ENCODE peak calls at places on chromosomes 7 and 10, in six cellular contexts. C is H1, F is IMR-90, U is mesenchymal stem cell, I is neuronal stem cell, K is trophoblast cell. S is an unnamed sample. For H3K27me3, the result is how much of the 10 kb centered on the place peaks cover.

GRCh38 chr10:44520651-44521050 is 135.8 kb upstream of the CXCL12 start:
- DNase-seq in F (peak), K (no peak), I (no peak), U (no peak), C (no peak), S (no peak)

GRCh38 chr10:131211556-131211955 is 100.0 kb downstream of the TCERG1L start:
- DNase-seq in U (no peak), K (no peak), C (no peak), I (no peak), F (no peak), S (peak)

GRCh38 chr7:7607010-7607409 is 33.5 kb upstream of the UMAD1 start:
- DNase-seq in I (no peak), F (no peak), U (no peak), K (no peak), C (no peak), S (no peak)

GRCh38 chr10:100419911-100420449 is 42.8 kb upstream of the WNT8B start:
- DNase-seq in C (no peak), U (no peak), F (no peak), I (no peak), K (no peak), S (no peak)

GRCh38 chr10:35413985-35414861 is 77.9 kb downstream of the CCNY start:
- DNase-seq in F (peak), K (no peak), I (no peak), C (no peak), U (no peak), S (no peak)

GRCh38 chr7:120665068-120665467 is 192.9 kb downstream of the TSPAN12 start:
- DNase-seq in U (no peak), I (no peak), C (no peak), K (no peak), F (no peak), S (no peak)

GRCh38 chr10:97805096-97805879 is 33.5 kb upstream of the SFRP5 start:
- DNase-seq in F (no peak), U (no peak), K (no peak), I (no peak), C (no peak), S (no peak)

GRCh38 chr7:278081-278480 is 11.9 kb upstream of the FOXL3 start:
- DNase-seq in F (no peak), K (no peak), U (no peak), C (no peak), I (no peak), S (no peak)

GRCh38 chr10:18238875-18239485 is 98.8 kb downstream of the CACNB2 start:
- DNase-seq in F (peak), U (peak), I (no peak), K (no peak), C (no peak), S (no peak)

GRCh38 chr7:5429857-5430611 is 6.4 kb upstream of the TNRC18 start:
- DNase-seq in F (peak), C (no peak), K (no peak), I (no peak), U (no peak), S (no peak)

GRCh38 chr10:31620236-31621151 is 301.5 kb downstream of the ZEB1 start:
- DNase-seq in U (peak), F (peak), K (peak), C (peak), I (no peak), S (peak)

GRCh38 chr7:120675076-120675475 is 182.9 kb downstream of the TSPAN12 start:
- DNase-seq in F (no peak), U (no peak), K (peak), I (no peak), C (no peak), S (no peak)

GRCh38 chr10:11208908-11209809 is 191.5 kb downstream of the CELF2 start:
- DNase-seq in I (no peak), F (no peak), C (no peak), K (no peak), U (no peak), S (no peak)
- H4K91ac ChIP-seq in I (no peak), F (no peak), C (no peak), K (peak), U (no peak), S (no peak)

GRCh38 chr10:1732501-1733123 is 4.7 kb downstream of the ADARB2 start:
- DNase-seq in F (no peak), C (no peak), K (no peak), I (no peak), U (no peak), S (no peak)

GRCh38 chr10:1735562-1735961 is 1.8 kb downstream of the ADARB2 start:
- DNase-seq in K (no peak), F (no peak), I (no peak), C (no peak), U (no peak), S (no peak)

GRCh38 chr10:1734288-1734687 is 3.0 kb downstream of the ADARB2 start:
- DNase-seq in C (no peak), I (no peak), K (no peak), F (no peak), U (no peak), S (no peak)

GRCh38 chr10:1733720-1734119 is 3.6 kb downstream of the ADARB2 start:
- DNase-seq in C (no peak), U (no peak), I (no peak), F (no peak), K (no peak), S (no peak)

DNA sequence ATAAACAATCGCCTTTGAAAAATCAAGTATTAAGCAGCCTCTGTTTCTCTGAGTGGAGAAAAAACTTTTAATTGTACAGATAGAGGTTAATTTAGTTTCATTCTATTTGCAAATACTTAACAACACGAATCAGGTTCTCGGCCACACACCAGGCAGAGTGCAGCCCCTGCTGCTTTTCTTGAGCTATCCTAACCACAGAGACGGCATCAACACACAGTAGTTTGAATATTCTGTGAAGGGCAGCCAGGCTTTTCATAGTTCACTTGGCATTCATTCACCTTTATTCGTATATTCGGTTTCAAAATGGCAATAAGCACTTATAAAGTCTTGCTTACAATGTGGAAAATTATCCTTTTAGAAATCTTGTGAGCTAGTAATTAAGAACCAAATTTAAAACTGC is 5.7 kb downstream of the ADARB2 start:
- DNase-seq in U (no peak), K (no peak), C (no peak), I (no peak), F (no peak), S (no peak)
- H3K27me3 ChIP-seq in U (under half), K (under half), C (under half), I (under half), F (under half), S (under half)

GRCh38 chr10:89173075-89173474 is 34.0 kb downstream of the CH25H start:
- DNase-seq in I (no peak), C (no peak), U (no peak), K (no peak), F (no peak), S (no peak)

GRCh38 chr10:89171263-89171872 is 35.7 kb downstream of the CH25H start:
- DNase-seq in I (no peak), F (peak), K (peak), C (peak), U (peak), S (no peak)

GRCh38 chr10:89171996-89172395 is 35.1 kb downstream of the CH25H start:
- DNase-seq in I (no peak), F (peak), K (peak), C (no peak), U (no peak), S (no peak)

GRCh38 chr10:89175821-89176220 is 31.3 kb downstream of the CH25H start:
- DNase-seq in F (no peak), C (no peak), U (no peak), I (no peak), K (no peak), S (no peak)
- H4K91ac ChIP-seq in F (no peak), C (no peak), U (no peak), I (no peak), K (no peak), S (no peak)

GRCh38 chr10:62025134-62025794 is 123.8 kb downstream of the ARID5B start:
- DNase-seq in F (no peak), U (no peak), I (no peak), C (no peak), K (no peak), S (no peak)
- H3K27me3 ChIP-seq in F (under half), U (under half), I (under half), C (under half), K (under half), S (under half)

GRCh38 chr7:77958436-77958835 is 159.9 kb downstream of the PHTF2 start:
- DNase-seq in K (no peak), U (no peak), F (no peak), I (no peak), C (no peak), S (no peak)
- H4K91ac ChIP-seq in K (no peak), U (no peak), F (no peak), I (no peak), C (no peak), S (no peak)

DNA sequence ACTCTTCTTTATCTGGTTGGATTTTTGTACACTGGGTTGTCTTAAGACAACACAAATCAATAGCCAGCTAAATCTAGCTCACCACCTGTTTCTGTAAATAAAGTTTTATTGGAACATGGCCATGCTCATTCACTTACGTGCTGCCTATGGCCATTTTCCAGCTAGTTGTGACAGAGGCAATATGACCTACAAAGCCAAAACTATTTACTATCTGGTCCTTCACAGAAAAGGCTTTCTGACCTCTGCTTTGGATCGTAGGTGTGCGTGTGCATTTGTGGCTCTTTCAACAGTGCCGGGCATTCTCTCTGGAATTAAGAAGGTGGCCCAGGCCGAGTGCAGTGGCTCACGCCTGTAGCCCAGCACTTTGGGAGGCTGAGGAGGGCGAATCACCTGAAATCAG is 45.5 kb downstream of the NRAP start:
- DNase-seq in U (no peak), F (no peak), K (no peak), C (no peak), I (no peak), S (no peak)
- H3K27me3 ChIP-seq in U (half or more), F (under half), K (under half), C (under half), I (under half), S (under half)

GRCh38 chr10:15280974-15281373 is 90.1 kb downstream of the FAM171A1 start:
- DNase-seq in K (no peak), C (no peak), U (no peak), F (no peak), I (no peak), S (no peak)
- H4K91ac ChIP-seq in K (no peak), C (no peak), U (no peak), F (no peak), I (no peak), S (no peak)

DNA sequence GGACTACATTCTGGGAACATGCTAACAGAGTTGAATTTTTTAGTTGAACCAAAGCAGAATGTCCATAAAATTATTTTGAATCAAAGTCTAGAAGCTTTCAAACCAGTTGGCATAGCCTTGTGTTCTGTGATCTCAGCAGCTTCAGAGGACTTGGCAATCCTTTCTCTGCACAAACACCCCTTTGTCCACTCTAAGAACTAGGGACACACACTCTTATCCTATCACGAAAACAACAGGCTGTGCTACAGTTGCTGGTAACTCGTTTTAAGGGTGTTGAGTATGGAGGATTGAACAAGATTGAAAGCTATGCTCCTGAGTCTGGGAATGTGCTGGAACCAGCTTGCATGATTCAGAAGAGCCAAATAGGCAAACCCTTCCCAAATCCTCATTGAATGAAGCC is 76.4 kb upstream of the PRSS58 start:
- DNase-seq in I (no peak), F (no peak), K (peak), U (no peak), C (no peak), S (no peak)
- H3K27me3 ChIP-seq in I (under half), F (under half), K (under half), U (under half), C (under half), S (under half)